ENCODE peak calls at places on chromosome 6, in six cellular contexts. One of them, this sample, is unnamed.

GRCh38 chr6:69918766-69919165 is 52.4 kb downstream of the COL19A1 start:
- DNase-seq in mesendoderm: no peak
- DNase-seq in lower lobe of right lung: no peak
- DNase-seq in neural progenitor cell: no peak
- DNase-seq in stimulated activated CD4-positive, alpha-beta T cell treated with anti-CD3 and anti-CD28 coated beads, Interleukin-1b, Interleukin-23, amount 100 ng/mL, for 48 hours: no peak
- DNase-seq in GM03348: no peak
- DNase-seq in this sample: no peak

GRCh38 chr6:4668271-4669179 is 107.7 kb upstream of the CDYL start:
- DNase-seq in mesendoderm: no peak
- DNase-seq in lower lobe of right lung: no peak
- DNase-seq in neural progenitor cell: no peak
- DNase-seq in stimulated activated CD4-positive, alpha-beta T cell treated with anti-CD3 and anti-CD28 coated beads, Interleukin-1b, Interleukin-23, amount 100 ng/mL, for 48 hours: no peak
- DNase-seq in GM03348: peak; percentile 29
- DNase-seq in this sample: no peak

GRCh38 chr6:52284131-52284459 is 447 bp downstream of the MCM3 start:
- DNase-seq in mesendoderm: peak; percentile 95
- DNase-seq in lower lobe of right lung: peak; percentile 70
- DNase-seq in neural progenitor cell: peak; percentile 90
- DNase-seq in stimulated activated CD4-positive, alpha-beta T cell treated with anti-CD3 and anti-CD28 coated beads, Interleukin-1b, Interleukin-23, amount 100 ng/mL, for 48 hours: peak; percentile 68
- DNase-seq in GM03348: no peak
- DNase-seq in this sample: peak; percentile 74

GRCh38 chr6:129709451-129709908 is 497 bp downstream of the ARHGAP18 start:
- DNase-seq in mesendoderm: no peak
- DNase-seq in lower lobe of right lung: no peak
- DNase-seq in neural progenitor cell: no peak
- DNase-seq in stimulated activated CD4-positive, alpha-beta T cell treated with anti-CD3 and anti-CD28 coated beads, Interleukin-1b, Interleukin-23, amount 100 ng/mL, for 48 hours: no peak
- DNase-seq in GM03348: peak; percentile 53
- DNase-seq in this sample: no peak

GRCh38 chr6:155026366-155027045 is 31.4 kb downstream of the TIAM2 start:
- DNase-seq in mesendoderm: peak; percentile 65
- DNase-seq in lower lobe of right lung: no peak
- DNase-seq in neural progenitor cell: no peak
- DNase-seq in stimulated activated CD4-positive, alpha-beta T cell treated with anti-CD3 and anti-CD28 coated beads, Interleukin-1b, Interleukin-23, amount 100 ng/mL, for 48 hours: peak; percentile 11
- DNase-seq in GM03348: peak; percentile 79
- DNase-seq in this sample: no peak

GRCh38 chr6:21504790-21505189 is 88.8 kb upstream of the SOX4 start:
- DNase-seq in mesendoderm: no peak
- DNase-seq in lower lobe of right lung: no peak
- DNase-seq in neural progenitor cell: no peak
- DNase-seq in stimulated activated CD4-positive, alpha-beta T cell treated with anti-CD3 and anti-CD28 coated beads, Interleukin-1b, Interleukin-23, amount 100 ng/mL, for 48 hours: no peak
- DNase-seq in GM03348: no peak
- DNase-seq in this sample: no peak

GRCh38 chr6:143965503-143966171 is 42.4 kb downstream of the PLAGL1 start:
- DNase-seq in mesendoderm: no peak
- DNase-seq in lower lobe of right lung: no peak
- DNase-seq in neural progenitor cell: no peak
- DNase-seq in stimulated activated CD4-positive, alpha-beta T cell treated with anti-CD3 and anti-CD28 coated beads, Interleukin-1b, Interleukin-23, amount 100 ng/mL, for 48 hours: no peak
- DNase-seq in GM03348: peak; percentile 71
- DNase-seq in this sample: no peak

GRCh38 chr6:101080597-101080996 is 199.5 kb upstream of the ASCC3 start:
- DNase-seq in mesendoderm: no peak
- DNase-seq in lower lobe of right lung: no peak
- DNase-seq in neural progenitor cell: no peak
- DNase-seq in stimulated activated CD4-positive, alpha-beta T cell treated with anti-CD3 and anti-CD28 coated beads, Interleukin-1b, Interleukin-23, amount 100 ng/mL, for 48 hours: no peak
- DNase-seq in GM03348: peak; percentile 12
- DNase-seq in this sample: no peak

GRCh38 chr6:96626749-96627353 is 63.9 kb downstream of the FHL5 start:
- DNase-seq in mesendoderm: peak; percentile 36
- DNase-seq in lower lobe of right lung: no peak
- DNase-seq in neural progenitor cell: peak; percentile 28
- DNase-seq in stimulated activated CD4-positive, alpha-beta T cell treated with anti-CD3 and anti-CD28 coated beads, Interleukin-1b, Interleukin-23, amount 100 ng/mL, for 48 hours: no peak
- DNase-seq in GM03348: peak; percentile 43
- DNase-seq in this sample: no peak